ENCODE peak calls at places on chromosomes 4 and X, in five cellular contexts. One of them, this sample, is unnamed.

GRCh38 chr4:122003335-122003734 is 51.5 kb upstream of the TRPC3 start:
- DNase-seq in CD8-positive, alpha-beta T cell: peak; percentile 21
- DNase-seq in foreskin fibroblast: peak; percentile 37
- DNase-seq in fibroblast of lung: no peak
- DNase-seq in AG10803: peak; percentile 21
- DNase-seq in this sample: no peak

GRCh38 chr4:2746891-2747695 is 9.0 kb downstream of the TNIP2 start:
- DNase-seq in CD8-positive, alpha-beta T cell: no peak
- DNase-seq in foreskin fibroblast: no peak
- DNase-seq in fibroblast of lung: no peak
- DNase-seq in AG10803: no peak
- DNase-seq in this sample: no peak

GRCh38 chr4:20193522-20193902 is 58.2 kb upstream of the SLIT2 start:
- DNase-seq in CD8-positive, alpha-beta T cell: no peak
- DNase-seq in foreskin fibroblast: no peak
- DNase-seq in fibroblast of lung: no peak
- DNase-seq in AG10803: no peak
- DNase-seq in this sample: peak; percentile 11

GRCh38 chr4:41360911-41361830 is 104.4 kb downstream of the UCHL1 start:
- DNase-seq in CD8-positive, alpha-beta T cell: no peak
- DNase-seq in foreskin fibroblast: peak; percentile 69
- DNase-seq in fibroblast of lung: peak; percentile 36
- DNase-seq in AG10803: no peak
- DNase-seq in this sample: no peak

GRCh38 chrX:83916525-83916924 is 55.6 kb downstream of the CYLC1 start:
- DNase-seq in CD8-positive, alpha-beta T cell: no peak
- DNase-seq in foreskin fibroblast: peak; percentile 0
- DNase-seq in fibroblast of lung: no peak
- DNase-seq in AG10803: peak; percentile 2
- DNase-seq in this sample: no peak

GRCh38 chr4:103137446-103137827 is 37.8 kb upstream of the BDH2 start:
- DNase-seq in CD8-positive, alpha-beta T cell: no peak
- DNase-seq in foreskin fibroblast: peak; percentile 43
- DNase-seq in fibroblast of lung: peak; percentile 61
- DNase-seq in AG10803: peak; percentile 19
- DNase-seq in this sample: no peak

GRCh38 chr4:40557741-40558140 is 71.9 kb downstream of the RBM47 start:
- DNase-seq in CD8-positive, alpha-beta T cell: no peak
- DNase-seq in foreskin fibroblast: no peak
- DNase-seq in fibroblast of lung: no peak
- DNase-seq in AG10803: no peak
- DNase-seq in this sample: no peak

GRCh38 chrX:39174761-39175417 is 373.6 kb downstream of the MID1IP1 start:
- DNase-seq in CD8-positive, alpha-beta T cell: peak; percentile 22
- DNase-seq in foreskin fibroblast: peak; percentile 11
- DNase-seq in fibroblast of lung: no peak
- DNase-seq in AG10803: no peak
- DNase-seq in this sample: no peak

GRCh38 chrX:29617276-29617675 is 598.1 kb upstream of the MAGEB2 start:
- DNase-seq in CD8-positive, alpha-beta T cell: no peak
- DNase-seq in foreskin fibroblast: peak; percentile 50
- DNase-seq in fibroblast of lung: peak; percentile 31
- DNase-seq in AG10803: peak; percentile 11
- DNase-seq in this sample: no peak

GRCh38 chr4:140088317-140088967 is 65.5 kb downstream of the MAML3 start:
- DNase-seq in CD8-positive, alpha-beta T cell: no peak
- DNase-seq in foreskin fibroblast: peak; percentile 51
- DNase-seq in fibroblast of lung: peak; percentile 56
- DNase-seq in AG10803: peak; percentile 52
- DNase-seq in this sample: no peak

GRCh38 chrX:69158166-69159040 is 6.8 kb downstream of the PJA1 start:
- DNase-seq in CD8-positive, alpha-beta T cell: peak; percentile 27
- DNase-seq in foreskin fibroblast: peak; percentile 74
- DNase-seq in fibroblast of lung: peak; percentile 72
- DNase-seq in AG10803: peak; percentile 35
- DNase-seq in this sample: no peak

GRCh38 chr4:140557831-140558435 is 10.8 kb downstream of the UCP1 start:
- DNase-seq in CD8-positive, alpha-beta T cell: no peak
- DNase-seq in foreskin fibroblast: no peak
- DNase-seq in fibroblast of lung: no peak
- DNase-seq in AG10803: no peak
- DNase-seq in this sample: no peak

GRCh38 chr4:76194325-76194724 is 19.3 kb downstream of the SCARB2 start:
- DNase-seq in CD8-positive, alpha-beta T cell: no peak
- DNase-seq in foreskin fibroblast: peak; percentile 93
- DNase-seq in fibroblast of lung: peak; percentile 98
- DNase-seq in AG10803: peak; percentile 90
- DNase-seq in this sample: peak; percentile 12

GRCh38 chrX:153628129-153628528 is 18.9 kb upstream of the DUSP9 start:
- DNase-seq in CD8-positive, alpha-beta T cell: no peak
- DNase-seq in foreskin fibroblast: no peak
- DNase-seq in fibroblast of lung: no peak
- DNase-seq in AG10803: no peak
- DNase-seq in this sample: no peak

GRCh38 chr4:144659493-144659892 is 13.5 kb downstream of the HHIP start:
- DNase-seq in CD8-positive, alpha-beta T cell: no peak
- DNase-seq in foreskin fibroblast: no peak
- DNase-seq in fibroblast of lung: no peak
- DNase-seq in AG10803: no peak
- DNase-seq in this sample: no peak

GRCh38 chr4:38049545-38050170 is 89.5 kb downstream of the PTTG2 start:
- DNase-seq in CD8-positive, alpha-beta T cell: no peak
- DNase-seq in foreskin fibroblast: no peak
- DNase-seq in fibroblast of lung: no peak
- DNase-seq in AG10803: no peak
- DNase-seq in this sample: no peak

GRCh38 chr4:40629401-40630334 is at the start of gene RBM47:
- DNase-seq in CD8-positive, alpha-beta T cell: peak; percentile 34
- DNase-seq in foreskin fibroblast: peak; percentile 50
- DNase-seq in fibroblast of lung: peak; percentile 60
- DNase-seq in AG10803: peak; percentile 59
- DNase-seq in this sample: no peak

DNA sequence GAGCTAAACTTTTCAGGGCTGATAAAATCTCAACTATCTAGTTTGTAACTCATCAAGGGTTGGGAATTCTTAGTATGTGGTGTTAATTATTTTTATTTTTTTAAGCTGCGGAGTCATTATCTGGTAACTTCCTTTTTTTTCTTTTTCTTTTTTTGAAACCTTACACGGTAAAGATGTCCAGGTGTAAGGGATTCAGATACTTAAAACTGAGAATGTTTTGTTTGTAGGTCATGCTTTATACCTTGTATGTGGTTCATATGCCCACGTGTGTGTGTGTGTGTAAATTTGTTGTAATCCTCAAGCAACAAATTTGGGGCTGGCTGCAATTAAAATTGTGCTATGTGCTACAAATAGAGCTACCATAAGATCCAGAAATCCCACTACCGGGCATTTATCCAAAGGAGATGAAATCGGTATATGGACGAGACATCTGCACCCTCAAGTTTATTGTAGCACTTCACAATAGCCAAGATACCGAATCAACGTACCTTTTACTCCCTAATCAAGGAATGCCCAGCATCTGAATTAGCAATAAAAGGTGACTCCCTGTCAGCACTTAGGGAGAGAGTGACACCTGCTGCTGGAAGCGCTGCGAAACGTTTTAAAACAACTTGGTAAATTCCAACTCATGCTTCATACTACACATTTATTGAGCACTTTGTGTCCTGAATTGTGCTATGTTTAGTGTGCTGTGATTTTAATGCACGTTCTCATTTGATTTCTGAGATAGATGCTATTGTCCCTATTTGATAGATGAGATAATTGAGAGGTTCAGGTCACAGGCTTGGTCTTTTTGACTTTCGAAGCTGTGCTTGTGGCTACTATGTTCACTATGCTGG is 16.1 kb downstream of the MSMO1 start:
- DNase-seq in CD8-positive, alpha-beta T cell: no peak
- DNase-seq in foreskin fibroblast: peak; percentile 41
- DNase-seq in fibroblast of lung: no peak
- DNase-seq in AG10803: no peak
- DNase-seq in this sample: no peak
- TF ChIP-seq CTCF in CD8-positive, alpha-beta T cell: no peak
- TF ChIP-seq CTCF in foreskin fibroblast: no peak
- TF ChIP-seq CTCF in fibroblast of lung: peak; percentile 17
- TF ChIP-seq CTCF in AG10803: peak; percentile 45
- TF ChIP-seq CTCF in this sample: peak; percentile 24

GRCh38 chr4:108171541-108172230 is 3.0 kb upstream of the LEF1 start:
- DNase-seq in CD8-positive, alpha-beta T cell: peak; percentile 73
- DNase-seq in foreskin fibroblast: no peak
- DNase-seq in fibroblast of lung: peak; percentile 15
- DNase-seq in AG10803: no peak
- DNase-seq in this sample: no peak

GRCh38 chr4:108172231-108172779 is 3.6 kb upstream of the LEF1 start:
- DNase-seq in CD8-positive, alpha-beta T cell: peak; percentile 28
- DNase-seq in foreskin fibroblast: peak; percentile 65
- DNase-seq in fibroblast of lung: peak; percentile 48
- DNase-seq in AG10803: no peak
- DNase-seq in this sample: no peak

GRCh38 chr4:108168672-108169562 is at the start of gene LEF1:
- DNase-seq in CD8-positive, alpha-beta T cell: peak; percentile 77
- DNase-seq in foreskin fibroblast: peak; percentile 69
- DNase-seq in fibroblast of lung: peak; percentile 49
- DNase-seq in AG10803: peak; percentile 9
- DNase-seq in this sample: no peak

GRCh38 chr4:108169639-108170038 is 907 bp upstream of the LEF1 start:
- DNase-seq in CD8-positive, alpha-beta T cell: no peak
- DNase-seq in foreskin fibroblast: no peak
- DNase-seq in fibroblast of lung: no peak
- DNase-seq in AG10803: no peak
- DNase-seq in this sample: no peak

DNA sequence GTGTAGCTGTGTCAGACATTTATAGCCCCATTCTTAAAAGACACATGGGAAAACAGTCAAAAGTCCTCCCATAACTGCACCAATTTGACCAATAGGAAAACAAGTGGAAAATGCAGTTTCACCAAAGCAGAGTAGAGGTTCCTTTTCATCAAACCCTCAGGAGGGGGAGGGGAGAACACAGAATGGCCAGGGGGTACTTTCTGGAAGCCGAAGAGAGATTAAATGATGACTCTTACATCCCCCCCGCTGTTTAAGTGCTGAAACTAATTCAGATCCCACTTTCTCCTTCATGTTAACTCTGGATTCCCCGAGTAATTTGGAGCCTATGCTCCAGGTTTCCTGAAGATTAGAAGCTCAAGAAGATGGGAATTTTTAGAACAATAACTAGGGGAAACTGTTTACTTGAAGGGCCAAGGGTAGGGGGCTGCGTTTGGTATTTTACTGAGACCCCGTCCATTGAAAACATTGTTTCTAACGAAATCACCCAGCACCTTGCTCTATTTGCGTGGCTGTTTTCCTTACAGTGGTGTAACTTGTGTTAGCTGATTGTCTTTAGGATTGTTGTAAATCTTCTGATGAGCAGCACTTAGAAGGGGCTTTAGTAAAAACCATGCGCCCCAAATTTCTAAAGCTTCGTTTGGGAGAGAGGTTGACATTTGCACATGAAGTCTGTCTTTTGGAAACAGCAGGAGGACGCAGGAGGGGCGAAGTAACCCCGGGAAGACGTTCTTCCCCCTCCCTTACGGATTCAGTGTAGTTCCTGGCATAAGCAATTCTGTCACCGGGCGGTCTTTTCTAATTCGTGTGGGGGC is 2.2 kb upstream of the LEF1 start:
- DNase-seq in CD8-positive, alpha-beta T cell: no peak
- DNase-seq in foreskin fibroblast: peak; percentile 11
- DNase-seq in fibroblast of lung: no peak
- DNase-seq in AG10803: no peak
- DNase-seq in this sample: no peak
- H3K4me3 ChIP-seq in CD8-positive, alpha-beta T cell: peak overlapping the region; percentile 82
- H3K4me3 ChIP-seq in foreskin fibroblast: no peak overlapping the region
- H3K4me3 ChIP-seq in fibroblast of lung: no peak overlapping the region
- H3K4me3 ChIP-seq in AG10803: no peak overlapping the region
- H3K4me3 ChIP-seq in this sample: no peak overlapping the region

GRCh38 chrX:18210470-18210869 is 10.2 kb downstream of the BEND2 start:
- DNase-seq in CD8-positive, alpha-beta T cell: no peak
- DNase-seq in foreskin fibroblast: peak; percentile 31
- DNase-seq in fibroblast of lung: peak; percentile 2
- DNase-seq in AG10803: peak; percentile 1
- DNase-seq in this sample: no peak
- TF ChIP-seq CTCF in CD8-positive, alpha-beta T cell: no peak
- TF ChIP-seq CTCF in foreskin fibroblast: no peak
- TF ChIP-seq CTCF in fibroblast of lung: no peak
- TF ChIP-seq CTCF in AG10803: no peak
- TF ChIP-seq CTCF in this sample: no peak

DNA sequence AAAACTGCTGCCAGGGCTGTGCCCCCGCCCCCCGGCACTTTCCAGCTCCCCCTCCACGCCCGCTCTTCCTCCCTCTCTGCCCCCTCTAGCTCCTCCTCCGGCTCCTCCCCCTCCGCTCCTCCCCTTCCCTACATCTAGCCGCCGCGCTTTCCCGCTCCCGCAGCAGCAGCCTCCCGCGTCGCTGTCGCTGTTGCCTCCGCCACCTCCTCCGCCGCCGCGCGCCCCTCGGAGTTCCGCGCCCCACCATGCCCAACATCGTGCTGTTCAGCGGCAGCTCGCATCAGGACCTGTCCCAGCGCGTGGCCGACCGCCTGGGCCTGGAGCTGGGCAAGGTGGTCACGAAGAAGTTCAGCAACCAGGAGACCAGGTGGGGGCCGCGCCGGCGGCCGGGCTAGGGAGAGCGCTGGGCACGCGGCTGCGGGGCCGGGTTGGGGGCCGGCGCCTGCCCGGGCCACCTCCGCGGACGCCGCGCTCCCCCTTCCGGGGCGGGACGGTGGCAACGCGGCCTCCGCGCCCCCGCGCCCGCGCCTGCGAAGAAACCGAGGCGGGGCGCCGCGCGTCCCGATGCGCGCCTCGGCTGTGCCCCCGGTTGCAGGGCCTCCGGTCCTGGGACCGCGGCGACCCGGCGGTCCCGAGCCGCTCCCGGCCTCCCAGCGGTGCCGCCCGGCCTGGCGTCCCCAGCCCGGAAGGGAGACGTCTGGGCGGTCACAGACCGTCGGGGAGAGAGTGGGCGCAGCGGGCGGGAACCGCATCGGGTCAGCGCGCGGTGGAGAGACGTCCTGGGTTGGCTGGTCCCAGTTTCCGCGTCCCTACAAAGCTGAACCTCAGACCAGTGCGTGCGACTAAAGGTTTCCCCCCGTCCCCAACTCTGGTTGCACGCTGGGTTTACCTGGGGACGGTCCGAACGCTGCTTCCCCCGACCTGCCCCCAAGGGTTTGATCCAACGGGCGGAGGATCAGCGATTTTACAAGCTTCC is at the start of gene PRPS2:
- DNase-seq in CD8-positive, alpha-beta T cell: peak; percentile 72
- DNase-seq in foreskin fibroblast: peak; percentile 71
- DNase-seq in fibroblast of lung: peak; percentile 43
- DNase-seq in AG10803: peak; percentile 25
- DNase-seq in this sample: no peak
- H3K4me3 ChIP-seq in CD8-positive, alpha-beta T cell: peak within 1 kb of the TSS; percentile 74
- H3K4me3 ChIP-seq in foreskin fibroblast: peak within 1 kb of the TSS; percentile 68
- H3K4me3 ChIP-seq in fibroblast of lung: peak within 1 kb of the TSS; percentile 49
- H3K4me3 ChIP-seq in AG10803: peak within 1 kb of the TSS; percentile 65
- H3K4me3 ChIP-seq in this sample: peak within 1 kb of the TSS; percentile 67